ENCODE peak calls at places on chromosomes 16 and 17, in seven cellular contexts. H, W, R, L, A, D and N are unnamed samples.
A peak's percentile ranks its signal among the peaks of the same experiment; 100 is the strongest.

GRCh38 chr16:63652091-63652490 is 1469.8 kb downstream of the CDH11 start:
- ATAC-seq in R (no peak), H (no peak), W (no peak), L (no peak), A (no peak), D (no peak), N (no peak)

GRCh38 chr16:14509675-14510132 is 120.4 kb downstream of the PARN start:
- ATAC-seq in H (no peak), L (no peak), W (peak; percentile 43), A (no peak), R (no peak), D (no peak), N (no peak)

GRCh38 chr17:41647940-41648410 is 23.6 kb upstream of the KRT17 start:
- ATAC-seq in H (peak; percentile 90), W (peak; percentile 88), A (peak; percentile 72), L (peak; percentile 72), D (peak; percentile 74), R (peak; percentile 77), N (peak; percentile 72)

GRCh38 chr16:22139732-22140131 is 22.6 kb upstream of the SDR42E2 start:
- ATAC-seq in A (no peak), R (no peak), H (no peak), L (no peak), W (no peak), D (no peak), N (no peak)

GRCh38 chr17:72710834-72711233 is 381.7 kb downstream of the SLC39A11 start:
- ATAC-seq in H (no peak), D (no peak), W (no peak), L (no peak), A (no peak), R (no peak), N (no peak)

GRCh38 chr16:28910046-28911031 is 14.7 kb downstream of the RABEP2 start:
- ATAC-seq in R (peak; percentile 17), D (no peak), H (no peak), L (peak; percentile 88), W (no peak), A (no peak), N (no peak)

GRCh38 chr16:66360624-66361324 is 5.7 kb upstream of the CDH5 start:
- ATAC-seq in D (no peak), W (peak; percentile 4), A (no peak), H (peak; percentile 56), R (no peak), L (no peak), N (no peak)

GRCh38 chr16:17784073-17784472 is 313.3 kb upstream of the XYLT1 start:
- ATAC-seq in W (no peak), D (no peak), A (no peak), R (no peak), L (no peak), H (no peak), N (no peak)

GRCh38 chr16:4814542-4815173 is 12.2 kb upstream of the ROGDI start:
- ATAC-seq in H (peak; percentile 72), W (peak; percentile 67), R (peak; percentile 38), D (no peak), L (no peak), A (no peak), N (peak; percentile 51)

GRCh38 chr16:12097523-12098428 is 121.2 kb downstream of the SNX29 start:
- ATAC-seq in A (no peak), W (peak; percentile 57), R (no peak), H (peak; percentile 65), L (no peak), D (no peak), N (peak; percentile 39)

GRCh38 chr16:2450535-2450934 is 9.4 kb upstream of the TEDC2 start:
- ATAC-seq in W (peak; percentile 5), D (no peak), H (no peak), L (no peak), R (no peak), A (no peak), N (no peak)

GRCh38 chr16:47308601-47309000 is 152.3 kb downstream of the ITFG1 start:
- ATAC-seq in D (no peak), A (no peak), R (no peak), W (peak; percentile 54), L (no peak), H (peak; percentile 64), N (no peak)

GRCh38 chr17:40260528-40260927 is 27.2 kb upstream of the CDC6 start:
- ATAC-seq in L (no peak), W (peak; percentile 20), D (no peak), A (no peak), H (no peak), R (no peak), N (no peak)

GRCh38 chr17:9817086-9817485 is 4.8 kb downstream of the GSG1L2 start:
- ATAC-seq in A (no peak), D (no peak), L (no peak), H (peak; percentile 63), W (peak; percentile 71), R (peak; percentile 56), N (peak; percentile 80)